ENCODE peak calls at places on chromosomes 13 and 19, in six cellular contexts. One of them, this sample, is unnamed.

GRCh38 chr13:107678075-107678689 is 537.2 kb downstream of the LIG4 start:
- DNase-seq in foreskin keratinocyte: no peak
- DNase-seq in small intestine: no peak
- DNase-seq in GM23338: peak
- DNase-seq in aorta: no peak
- DNase-seq in cardiac muscle cell: no peak
- DNase-seq in this sample: no peak

GRCh38 chr13:79966502-79966901 is 374.4 kb downstream of the SPRY2 start:
- DNase-seq in aorta: no peak
- DNase-seq in foreskin keratinocyte: peak
- DNase-seq in cardiac muscle cell: no peak
- DNase-seq in small intestine: no peak
- DNase-seq in GM23338: peak
- DNase-seq in this sample: no peak

GRCh38 chr13:36530861-36531590 is 98.7 kb downstream of the CCNA1 start:
- DNase-seq in aorta: no peak
- DNase-seq in foreskin keratinocyte: no peak
- DNase-seq in cardiac muscle cell: no peak
- DNase-seq in GM23338: no peak
- DNase-seq in small intestine: no peak
- DNase-seq in this sample: no peak

GRCh38 chr13:31009166-31009565 is 76.7 kb downstream of the TEX26 start:
- DNase-seq in aorta: no peak
- DNase-seq in cardiac muscle cell: peak
- DNase-seq in GM23338: no peak
- DNase-seq in foreskin keratinocyte: peak
- DNase-seq in small intestine: no peak
- DNase-seq in this sample: no peak

GRCh38 chr13:31124225-31124624 is 37.5 kb downstream of the HSPH1 start:
- DNase-seq in small intestine: no peak
- DNase-seq in cardiac muscle cell: no peak
- DNase-seq in foreskin keratinocyte: no peak
- DNase-seq in aorta: no peak
- DNase-seq in GM23338: no peak
- DNase-seq in this sample: no peak

GRCh38 chr13:48304132-48304876 is 753 bp downstream of the RB1 start:
- DNase-seq in GM23338: no peak
- DNase-seq in cardiac muscle cell: peak
- DNase-seq in small intestine: peak
- DNase-seq in aorta: no peak
- DNase-seq in foreskin keratinocyte: no peak
- DNase-seq in this sample: peak

GRCh38 chr19:28345811-28346210 is 867.1 kb downstream of the UQCRFS1 start:
- DNase-seq in foreskin keratinocyte: no peak
- DNase-seq in small intestine: no peak
- DNase-seq in GM23338: no peak
- DNase-seq in cardiac muscle cell: no peak
- DNase-seq in aorta: no peak
- DNase-seq in this sample: no peak

GRCh38 chr19:28521614-28522544 is 691.1 kb downstream of the UQCRFS1 start:
- DNase-seq in small intestine: no peak
- DNase-seq in GM23338: no peak
- DNase-seq in cardiac muscle cell: no peak
- DNase-seq in foreskin keratinocyte: no peak
- DNase-seq in aorta: no peak
- DNase-seq in this sample: no peak

GRCh38 chr19:39409886-39410619 is 2.4 kb upstream of the PLEKHG2 start:
- DNase-seq in foreskin keratinocyte: no peak
- DNase-seq in small intestine: peak
- DNase-seq in cardiac muscle cell: peak
- DNase-seq in GM23338: peak
- DNase-seq in aorta: peak
- DNase-seq in this sample: peak

GRCh38 chr13:32285633-32285965 is 29.6 kb downstream of the ZAR1L start:
- DNase-seq in foreskin keratinocyte: no peak
- DNase-seq in small intestine: no peak
- DNase-seq in GM23338: no peak
- DNase-seq in aorta: no peak
- DNase-seq in cardiac muscle cell: no peak
- DNase-seq in this sample: no peak

GRCh38 chr13:32282096-32282711 is 33.0 kb downstream of the ZAR1L start:
- DNase-seq in aorta: no peak
- DNase-seq in foreskin keratinocyte: no peak
- DNase-seq in small intestine: no peak
- DNase-seq in GM23338: no peak
- DNase-seq in cardiac muscle cell: no peak
- DNase-seq in this sample: no peak

GRCh38 chr13:32281083-32281482 is 34.1 kb downstream of the ZAR1L start:
- DNase-seq in small intestine: no peak
- DNase-seq in GM23338: no peak
- DNase-seq in foreskin keratinocyte: no peak
- DNase-seq in aorta: no peak
- DNase-seq in cardiac muscle cell: no peak
- DNase-seq in this sample: no peak

DNA sequence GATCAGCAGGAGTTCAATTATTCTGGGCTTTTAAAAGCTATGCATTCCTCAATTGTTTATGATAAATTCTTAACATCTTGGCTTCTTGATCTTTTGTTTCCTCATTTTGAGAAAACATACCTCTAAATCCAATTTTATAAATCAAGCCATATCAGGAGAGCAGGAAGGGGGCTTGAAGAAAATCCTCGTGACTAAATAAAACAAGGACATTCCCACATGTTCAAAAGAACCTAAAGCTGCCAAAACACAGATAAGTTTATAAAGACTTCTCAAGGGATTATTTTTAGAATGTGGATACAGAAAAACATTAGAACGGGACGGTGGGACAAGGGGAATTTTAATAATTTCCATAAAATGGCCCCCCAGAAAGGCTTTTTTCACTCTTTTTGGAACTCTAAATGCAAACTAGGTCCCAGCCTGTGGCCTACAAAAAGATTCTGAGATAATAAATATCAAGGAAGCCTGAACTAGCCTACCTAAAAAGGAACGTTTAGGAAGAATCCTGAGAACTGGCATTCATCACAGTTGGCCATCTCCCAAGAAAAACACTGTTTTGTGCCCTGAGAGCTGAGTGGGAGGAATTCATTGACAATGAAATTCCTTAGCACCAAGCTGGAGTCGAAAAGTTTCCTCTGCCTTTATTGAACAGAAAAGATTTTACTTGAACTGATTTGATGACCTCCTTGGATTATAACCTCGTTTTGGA is 30.1 kb downstream of the ZAR1L start:
- DNase-seq in GM23338: no peak
- DNase-seq in cardiac muscle cell: peak
- DNase-seq in foreskin keratinocyte: no peak
- DNase-seq in aorta: no peak
- DNase-seq in small intestine: no peak
- DNase-seq in this sample: no peak
- H3K27ac ChIP-seq in GM23338: peak
- H3K27ac ChIP-seq in cardiac muscle cell: peak
- H3K27ac ChIP-seq in foreskin keratinocyte: no peak
- H3K27ac ChIP-seq in aorta: no peak
- H3K27ac ChIP-seq in small intestine: no peak
- H3K27ac ChIP-seq in this sample: no peak

DNA sequence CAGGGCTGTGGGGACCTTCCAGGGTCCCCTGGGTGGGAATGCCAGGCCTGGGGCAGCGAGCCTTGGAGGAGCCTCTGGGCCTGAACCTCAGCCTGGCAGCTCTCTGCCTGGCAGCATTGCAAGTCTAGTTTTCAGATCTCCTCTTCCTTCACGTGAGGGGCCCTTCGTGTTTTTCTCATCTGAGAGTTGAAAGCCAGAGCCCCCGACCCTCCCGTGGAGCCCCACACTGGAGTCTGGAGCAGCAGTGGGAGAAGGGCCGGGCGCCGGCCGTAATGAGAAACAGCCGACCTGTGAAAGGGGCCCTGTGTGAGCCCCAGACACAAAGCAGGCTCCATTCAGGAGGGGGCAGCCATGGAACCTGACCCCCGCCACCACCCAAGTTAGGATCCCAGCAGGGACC is 19.3 kb downstream of the TMED1 start:
- DNase-seq in aorta: no peak
- DNase-seq in cardiac muscle cell: no peak
- DNase-seq in small intestine: no peak
- DNase-seq in foreskin keratinocyte: no peak
- DNase-seq in GM23338: no peak
- DNase-seq in this sample: no peak
- H3K27ac ChIP-seq in aorta: peak
- H3K27ac ChIP-seq in cardiac muscle cell: no peak
- H3K27ac ChIP-seq in small intestine: no peak
- H3K27ac ChIP-seq in foreskin keratinocyte: no peak
- H3K27ac ChIP-seq in GM23338: peak
- H3K27ac ChIP-seq in this sample: no peak

DNA sequence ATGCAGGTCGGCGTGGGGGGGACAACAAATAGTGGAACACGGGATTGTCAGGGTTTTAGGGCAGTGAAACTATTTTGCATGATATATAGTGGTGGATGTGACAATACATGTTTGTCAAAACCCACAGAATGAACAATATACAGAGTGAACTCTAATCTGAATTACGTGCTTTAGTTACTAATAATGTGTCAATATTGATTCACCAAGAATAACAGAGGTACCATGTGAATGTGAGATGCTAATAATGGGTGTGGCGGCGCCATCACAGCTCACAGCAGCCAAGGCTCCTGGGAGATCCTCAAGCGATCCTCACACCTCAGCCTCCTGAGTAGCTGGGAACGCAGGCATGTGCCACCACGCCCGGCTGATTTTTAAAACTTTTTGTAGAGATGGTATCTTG is 12.9 kb downstream of the ELAVL1 start:
- DNase-seq in foreskin keratinocyte: no peak
- DNase-seq in small intestine: peak
- DNase-seq in GM23338: no peak
- DNase-seq in cardiac muscle cell: no peak
- DNase-seq in aorta: no peak
- DNase-seq in this sample: no peak
- H3K27ac ChIP-seq in foreskin keratinocyte: no peak
- H3K27ac ChIP-seq in small intestine: no peak
- H3K27ac ChIP-seq in GM23338: peak
- H3K27ac ChIP-seq in cardiac muscle cell: no peak
- H3K27ac ChIP-seq in aorta: no peak
- H3K27ac ChIP-seq in this sample: no peak

GRCh38 chr13:110333837-110334236 is 26.8 kb downstream of the COL4A2 start:
- DNase-seq in foreskin keratinocyte: no peak
- DNase-seq in GM23338: no peak
- DNase-seq in small intestine: no peak
- DNase-seq in cardiac muscle cell: no peak
- DNase-seq in aorta: no peak
- DNase-seq in this sample: no peak
- H3K27ac ChIP-seq in foreskin keratinocyte: no peak
- H3K27ac ChIP-seq in GM23338: no peak
- H3K27ac ChIP-seq in small intestine: no peak
- H3K27ac ChIP-seq in cardiac muscle cell: no peak
- H3K27ac ChIP-seq in aorta: peak
- H3K27ac ChIP-seq in this sample: no peak

DNA sequence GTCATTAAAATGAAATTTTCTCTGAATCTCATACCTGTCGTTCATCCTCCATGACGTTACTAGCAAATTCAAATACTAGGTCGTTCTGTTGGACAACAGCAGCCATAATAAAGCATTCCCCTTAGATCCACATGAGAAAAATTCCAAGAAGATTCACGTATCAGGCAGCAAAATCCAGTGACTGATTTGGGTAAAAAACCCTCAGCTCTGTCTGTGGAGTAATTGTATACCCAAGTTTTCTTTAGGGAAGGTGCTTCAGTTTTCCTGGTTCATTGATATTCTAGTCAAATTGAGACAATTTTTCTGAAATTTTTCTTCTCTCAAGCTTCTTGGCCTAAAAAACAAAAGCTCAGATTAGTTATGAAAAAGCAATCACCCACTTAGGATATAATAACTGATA is 37.2 kb downstream of the ELF1 start:
- DNase-seq in GM23338: no peak
- DNase-seq in small intestine: no peak
- DNase-seq in foreskin keratinocyte: no peak
- DNase-seq in aorta: no peak
- DNase-seq in cardiac muscle cell: peak
- DNase-seq in this sample: no peak
- H3K27ac ChIP-seq in GM23338: no peak
- H3K27ac ChIP-seq in small intestine: peak
- H3K27ac ChIP-seq in foreskin keratinocyte: no peak
- H3K27ac ChIP-seq in aorta: no peak
- H3K27ac ChIP-seq in cardiac muscle cell: no peak
- H3K27ac ChIP-seq in this sample: peak

DNA sequence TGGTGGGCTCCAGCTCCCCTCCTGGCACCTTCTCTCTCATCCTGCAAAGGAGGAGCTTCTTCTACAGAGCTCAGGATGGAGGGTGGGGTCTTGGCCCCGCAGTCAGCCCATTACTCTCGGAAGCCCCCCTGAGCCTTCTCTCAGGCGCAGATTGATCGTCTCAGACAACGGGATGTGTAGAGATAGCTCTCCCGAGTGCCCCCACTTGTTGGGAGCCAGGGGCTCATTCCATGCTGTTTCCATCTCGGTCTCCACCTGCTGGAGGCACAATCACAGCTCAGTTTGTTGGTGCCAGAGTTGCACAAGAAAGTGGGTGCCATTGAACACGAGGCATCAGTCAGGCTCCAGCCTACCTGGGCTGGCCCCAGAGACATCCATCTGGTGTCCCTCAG is 3.6 kb upstream of the ZNF135 start:
- DNase-seq in aorta: no peak
- DNase-seq in GM23338: no peak
- DNase-seq in foreskin keratinocyte: no peak
- DNase-seq in cardiac muscle cell: no peak
- DNase-seq in small intestine: no peak
- DNase-seq in this sample: no peak
- H3K27ac ChIP-seq in aorta: no peak
- H3K27ac ChIP-seq in GM23338: peak
- H3K27ac ChIP-seq in foreskin keratinocyte: no peak
- H3K27ac ChIP-seq in cardiac muscle cell: no peak
- H3K27ac ChIP-seq in small intestine: no peak
- H3K27ac ChIP-seq in this sample: no peak